ENCODE peak calls at places on chromosomes 11 and 22, in four cellular contexts. One of them, this sample, is unnamed.

GRCh38 chr11:75981546-75981945 is 166.5 kb downstream of the UVRAG start:
- DNase-seq in astrocyte: no peak
- DNase-seq in body of pancreas: no peak
- DNase-seq in IMR-90: no peak
- DNase-seq in this sample: no peak

GRCh38 chr22:29461263-29461662 is 18.8 kb upstream of the NEFH start:
- DNase-seq in astrocyte: no peak
- DNase-seq in IMR-90: no peak
- DNase-seq in body of pancreas: no peak
- DNase-seq in this sample: no peak

GRCh38 chr11:12122083-12122482 is 11.7 kb downstream of the MICAL2 start:
- DNase-seq in body of pancreas: peak; percentile 68
- DNase-seq in IMR-90: no peak
- DNase-seq in astrocyte: no peak
- DNase-seq in this sample: no peak

GRCh38 chr11:117629146-117629545 is 167.9 kb downstream of the DSCAML1 start:
- DNase-seq in astrocyte: no peak
- DNase-seq in IMR-90: no peak
- DNase-seq in body of pancreas: no peak
- DNase-seq in this sample: no peak

GRCh38 chr11:19714387-19715363 is 2.0 kb downstream of the NAV2 start:
- DNase-seq in IMR-90: peak; percentile 85
- DNase-seq in body of pancreas: peak; percentile 24
- DNase-seq in astrocyte: peak; percentile 85
- DNase-seq in this sample: peak; percentile 53

GRCh38 chr11:120115272-120116000 is 22.5 kb downstream of the TRIM29 start:
- DNase-seq in body of pancreas: no peak
- DNase-seq in astrocyte: no peak
- DNase-seq in IMR-90: no peak
- DNase-seq in this sample: no peak

GRCh38 chr22:21703684-21704316 is 31.8 kb downstream of the YPEL1 start:
- DNase-seq in astrocyte: no peak
- DNase-seq in IMR-90: no peak
- DNase-seq in body of pancreas: no peak
- DNase-seq in this sample: no peak

GRCh38 chr22:30176431-30176830 is 70.1 kb downstream of the LIF start:
- DNase-seq in IMR-90: no peak
- DNase-seq in astrocyte: no peak
- DNase-seq in body of pancreas: no peak
- DNase-seq in this sample: no peak

GRCh38 chr11:127059286-127060200 is 59.0 kb upstream of the KIRREL3 start:
- DNase-seq in astrocyte: peak; percentile 6
- DNase-seq in IMR-90: no peak
- DNase-seq in body of pancreas: no peak
- DNase-seq in this sample: no peak

GRCh38 chr22:46661221-46661851 is 41.1 kb downstream of the GRAMD4 start:
- DNase-seq in IMR-90: peak; percentile 76
- DNase-seq in body of pancreas: no peak
- DNase-seq in astrocyte: peak; percentile 56
- DNase-seq in this sample: no peak

GRCh38 chr11:96342131-96342970 is 644 bp downstream of the MAML2 start:
- DNase-seq in IMR-90: no peak
- DNase-seq in body of pancreas: no peak
- DNase-seq in astrocyte: peak; percentile 48
- DNase-seq in this sample: no peak

GRCh38 chr11:129700701-129701100 is 114.9 kb upstream of the TMEM45B start:
- DNase-seq in body of pancreas: no peak
- DNase-seq in IMR-90: no peak
- DNase-seq in astrocyte: no peak
- DNase-seq in this sample: no peak

GRCh38 chr11:78299000-78299712 is 110.4 kb downstream of the USP35 start:
- DNase-seq in astrocyte: no peak
- DNase-seq in body of pancreas: no peak
- DNase-seq in IMR-90: no peak
- DNase-seq in this sample: no peak

GRCh38 chr11:88555018-88555828 is 217.7 kb upstream of the CTSC start:
- DNase-seq in body of pancreas: no peak
- DNase-seq in astrocyte: peak; percentile 100
- DNase-seq in IMR-90: peak; percentile 99
- DNase-seq in this sample: no peak

GRCh38 chr11:57566035-57566504 is 1.4 kb downstream of the UBE2L6 start:
- DNase-seq in IMR-90: peak; percentile 63
- DNase-seq in astrocyte: peak; percentile 35
- DNase-seq in body of pancreas: peak; percentile 43
- DNase-seq in this sample: no peak

GRCh38 chr11:36239636-36240035 is 49.6 kb downstream of the COMMD9 start:
- DNase-seq in IMR-90: no peak
- DNase-seq in body of pancreas: no peak
- DNase-seq in astrocyte: no peak
- DNase-seq in this sample: no peak

GRCh38 chr11:79296113-79296512 is 144.7 kb downstream of the TENM4 start:
- DNase-seq in astrocyte: no peak
- DNase-seq in body of pancreas: no peak
- DNase-seq in IMR-90: no peak
- DNase-seq in this sample: no peak

GRCh38 chr11:102603091-102603490 is 22.0 kb downstream of the MMP20 start:
- DNase-seq in body of pancreas: peak; percentile 27
- DNase-seq in astrocyte: peak; percentile 86
- DNase-seq in IMR-90: peak; percentile 73
- DNase-seq in this sample: no peak

GRCh38 chr11:19079643-19080440 is 19.3 kb upstream of the MRGPRX2 start:
- DNase-seq in astrocyte: peak; percentile 94
- DNase-seq in body of pancreas: peak; percentile 39
- DNase-seq in IMR-90: peak; percentile 68
- DNase-seq in this sample: no peak

GRCh38 chr11:1927151-1928037 is 7.9 kb downstream of the TNNT3 start:
- DNase-seq in IMR-90: no peak
- DNase-seq in body of pancreas: no peak
- DNase-seq in astrocyte: no peak
- DNase-seq in this sample: no peak

GRCh38 chr11:76234704-76235232 is 28.5 kb upstream of the WNT11 start:
- DNase-seq in IMR-90: no peak
- DNase-seq in astrocyte: no peak
- DNase-seq in body of pancreas: no peak
- DNase-seq in this sample: peak; percentile 47

GRCh38 chr11:78952866-78953265 is 378.2 kb upstream of the NARS2 start:
- DNase-seq in IMR-90: no peak
- DNase-seq in body of pancreas: no peak
- DNase-seq in astrocyte: no peak
- DNase-seq in this sample: no peak

GRCh38 chr11:50098186-50098725 is 65.6 kb downstream of the OR4C45 start:
- DNase-seq in IMR-90: no peak
- DNase-seq in astrocyte: no peak
- DNase-seq in body of pancreas: no peak
- DNase-seq in this sample: no peak

GRCh38 chr11:102486584-102486983 is 34.0 kb upstream of the TMEM123 start:
- DNase-seq in IMR-90: no peak
- DNase-seq in astrocyte: no peak
- DNase-seq in body of pancreas: no peak
- DNase-seq in this sample: no peak

GRCh38 chr11:119694334-119694733 is 34.7 kb downstream of the NECTIN1 start:
- DNase-seq in body of pancreas: peak; percentile 82
- DNase-seq in astrocyte: peak; percentile 36
- DNase-seq in IMR-90: no peak
- DNase-seq in this sample: no peak

GRCh38 chr11:122995526-122995925 is 13.9 kb upstream of the BSX start:
- DNase-seq in astrocyte: no peak
- DNase-seq in body of pancreas: no peak
- DNase-seq in IMR-90: no peak
- DNase-seq in this sample: no peak

GRCh38 chr22:39152511-39153219 is at the start of gene CBX7:
- DNase-seq in body of pancreas: peak; percentile 97
- DNase-seq in IMR-90: peak; percentile 76
- DNase-seq in astrocyte: peak; percentile 53
- DNase-seq in this sample: peak; percentile 96

GRCh38 chr22:39149915-39150847 is 2.3 kb downstream of the CBX7 start:
- DNase-seq in body of pancreas: no peak
- DNase-seq in astrocyte: no peak
- DNase-seq in IMR-90: no peak
- DNase-seq in this sample: no peak

GRCh38 chr22:39150848-39151215 is 1.6 kb downstream of the CBX7 start:
- DNase-seq in IMR-90: no peak
- DNase-seq in body of pancreas: no peak
- DNase-seq in astrocyte: no peak
- DNase-seq in this sample: no peak

GRCh38 chr22:39152024-39152510 is 413 bp downstream of the CBX7 start:
- DNase-seq in body of pancreas: no peak
- DNase-seq in astrocyte: no peak
- DNase-seq in IMR-90: no peak
- DNase-seq in this sample: no peak

DNA sequence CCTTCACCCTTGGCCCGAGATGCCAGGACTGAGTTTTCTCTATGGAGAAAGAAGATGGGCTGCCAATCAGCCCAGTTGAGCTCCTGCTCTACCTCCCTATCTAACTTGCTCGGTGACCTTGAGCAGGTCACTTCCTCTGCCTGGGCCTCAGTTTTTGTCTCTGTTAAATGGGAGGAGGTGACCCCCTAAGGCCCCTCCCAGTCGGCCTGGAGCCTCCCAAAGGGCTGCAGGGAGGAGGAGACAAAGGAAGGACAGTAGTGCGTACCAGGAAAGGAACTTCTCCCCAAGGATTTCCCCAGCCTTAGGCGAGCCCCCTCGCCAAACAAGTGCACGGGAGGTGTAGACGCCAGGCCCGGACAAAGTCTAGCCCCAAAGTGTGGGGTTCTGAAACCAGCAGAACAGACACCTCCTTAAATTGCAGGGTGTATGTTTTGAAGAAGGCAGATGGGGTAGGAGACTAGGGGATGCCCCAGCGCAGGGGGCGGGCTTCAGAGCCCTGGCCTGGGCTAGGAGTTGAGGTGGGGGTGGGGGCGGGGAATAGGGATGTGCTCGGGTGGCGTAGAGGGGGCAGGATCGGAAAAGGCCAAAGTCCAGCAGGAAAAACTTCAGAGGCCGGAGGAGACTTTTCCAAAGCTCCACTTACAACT is 1.0 kb downstream of the CBX7 start:
- DNase-seq in body of pancreas: no peak
- DNase-seq in astrocyte: no peak
- DNase-seq in IMR-90: no peak
- DNase-seq in this sample: no peak
- H3K27ac ChIP-seq in body of pancreas: peak overlapping the region; percentile 85
- H3K27ac ChIP-seq in astrocyte: no peak overlapping the region
- H3K27ac ChIP-seq in IMR-90: no peak overlapping the region
- H3K27ac ChIP-seq in this sample: peak overlapping the region; percentile 97

GRCh38 chr22:45429921-45430775 is 16.7 kb downstream of the RIBC2 start:
- DNase-seq in astrocyte: no peak
- DNase-seq in body of pancreas: no peak
- DNase-seq in IMR-90: no peak
- DNase-seq in this sample: no peak
- H3K4me1 ChIP-seq in astrocyte: no peaks in the 10 kb centered on the region
- H3K4me1 ChIP-seq in body of pancreas: peaks cover under 1% of the 10 kb centered on the region
- H3K4me1 ChIP-seq in IMR-90: no peaks in the 10 kb centered on the region
- H3K4me1 ChIP-seq in this sample: peaks cover 3% of the 10 kb centered on the region

GRCh38 chr11:73159297-73159696 is 17.2 kb upstream of the FCHSD2 start:
- DNase-seq in IMR-90: no peak
- DNase-seq in astrocyte: no peak
- DNase-seq in body of pancreas: no peak
- DNase-seq in this sample: no peak

GRCh38 chr11:73156686-73157085 is 14.6 kb upstream of the FCHSD2 start:
- DNase-seq in body of pancreas: no peak
- DNase-seq in astrocyte: no peak
- DNase-seq in IMR-90: no peak
- DNase-seq in this sample: no peak

GRCh38 chr11:73156114-73156513 is 14.0 kb upstream of the FCHSD2 start:
- DNase-seq in body of pancreas: no peak
- DNase-seq in astrocyte: no peak
- DNase-seq in IMR-90: no peak
- DNase-seq in this sample: no peak

GRCh38 chr11:73158356-73159051 is 16.4 kb upstream of the FCHSD2 start:
- DNase-seq in body of pancreas: no peak
- DNase-seq in astrocyte: peak; percentile 77
- DNase-seq in IMR-90: peak; percentile 90
- DNase-seq in this sample: no peak

GRCh38 chr11:73157141-73158010 is 15.3 kb upstream of the FCHSD2 start:
- DNase-seq in body of pancreas: no peak
- DNase-seq in astrocyte: peak; percentile 72
- DNase-seq in IMR-90: peak; percentile 81
- DNase-seq in this sample: peak; percentile 72
- H3K27ac ChIP-seq in body of pancreas: no peak overlapping the region
- H3K27ac ChIP-seq in astrocyte: peak overlapping the region; percentile 40
- H3K27ac ChIP-seq in IMR-90: peak overlapping the region; percentile 88
- H3K27ac ChIP-seq in this sample: peak overlapping the region; percentile 90

DNA sequence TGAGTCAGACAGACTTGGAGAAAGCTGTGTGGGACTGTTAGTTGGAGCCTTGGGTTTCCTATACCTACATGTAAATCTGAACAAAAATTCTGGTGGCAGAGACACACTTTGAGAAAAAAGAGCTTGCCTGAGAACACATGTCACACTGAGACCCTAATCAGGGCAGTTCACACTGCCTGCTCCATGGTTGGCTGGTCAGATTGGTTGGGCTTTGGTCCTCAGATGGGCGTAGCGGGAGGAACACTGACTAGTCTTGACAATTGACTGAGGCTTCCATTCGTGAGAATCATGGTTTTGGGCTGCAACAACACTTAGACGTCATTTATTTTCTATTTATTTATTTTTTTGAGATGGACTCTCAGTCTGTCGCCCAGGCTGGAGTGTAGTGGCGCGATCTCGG is 6.9 kb downstream of the PPP6R3 start:
- DNase-seq in IMR-90: no peak
- DNase-seq in body of pancreas: no peak
- DNase-seq in astrocyte: no peak
- DNase-seq in this sample: no peak
- H3K4me1 ChIP-seq in IMR-90: peaks cover 24% of the 10 kb centered on the region
- H3K4me1 ChIP-seq in body of pancreas: peaks cover 76% of the 10 kb centered on the region
- H3K4me1 ChIP-seq in astrocyte: peaks cover 33% of the 10 kb centered on the region
- H3K4me1 ChIP-seq in this sample: peaks cover 100% of the 10 kb centered on the region

DNA sequence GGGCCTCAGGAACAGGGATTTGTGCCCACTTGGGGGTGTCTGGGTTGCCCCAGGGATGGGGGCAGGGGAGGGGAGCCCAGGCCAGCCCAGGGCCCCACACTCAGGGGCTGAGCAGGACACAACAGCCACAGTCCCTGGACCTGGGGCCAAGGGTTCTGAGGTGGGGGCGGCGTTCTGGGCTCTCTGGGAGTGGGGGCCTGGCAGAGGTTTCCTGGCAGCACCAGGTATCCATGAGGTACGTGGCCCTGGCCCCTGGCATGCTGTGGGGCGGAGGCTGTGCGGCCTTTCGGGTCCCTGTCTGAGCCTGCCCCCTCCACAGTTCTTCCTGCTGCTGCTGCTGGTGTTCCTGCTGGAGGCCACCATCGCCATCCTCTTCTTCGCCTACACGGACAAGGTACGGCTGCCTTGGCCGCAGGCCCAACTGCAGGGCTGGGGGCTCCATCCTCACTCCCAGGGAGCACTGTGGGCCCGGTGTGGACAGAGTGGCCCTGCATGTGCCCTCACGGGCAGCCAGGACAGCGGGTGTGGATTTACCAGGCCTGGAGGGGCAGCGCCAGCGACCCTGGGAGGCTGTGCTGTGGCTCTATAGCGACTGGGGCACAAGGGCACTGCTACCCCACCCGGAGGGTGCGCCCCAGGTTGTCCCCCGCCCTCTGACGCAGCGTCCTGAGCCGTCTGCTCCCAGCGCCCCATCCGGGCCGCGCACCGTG is 21.6 kb downstream of the TSPAN4 start:
- DNase-seq in IMR-90: no peak
- DNase-seq in astrocyte: no peak
- DNase-seq in body of pancreas: no peak
- DNase-seq in this sample: no peak
- H3K27ac ChIP-seq in IMR-90: no peak overlapping the region
- H3K27ac ChIP-seq in astrocyte: no peak overlapping the region
- H3K27ac ChIP-seq in body of pancreas: no peak overlapping the region
- H3K27ac ChIP-seq in this sample: no peak overlapping the region

This sample was measured in left ventricle myocardium inferior.